ENCODE peak calls at places on chromosome 1, in five cellular contexts. T is activated CD8-positive, alpha-beta memory T cell treated with anti-CD3 and anti-CD28 coated beads, Interleukin-2, amount 50 U/mL, for 4 hours; J is stimulated activated CD4-positive, alpha-beta T cell treated with anti-CD3 and anti-CD28 coated beads, Interleukin-2, amount 100 ng/mL, for 24 hours; F is amygdala; Q is T-helper 2 cell. E is an unnamed sample.

GRCh38 chr1:156658945-156659574 is 17.1 kb downstream of the BCAN start:
- DNase-seq in Q (no peak), J (no peak), F (no peak), T (no peak), E (no peak)

GRCh38 chr1:16073490-16074104 is at the start of gene FAM131C:
- DNase-seq in Q (peak), F (no peak), J (peak), T (peak), E (no peak)

GRCh38 chr1:203202431-203203245 is 16.1 kb upstream of the CHI3L1 start:
- DNase-seq in J (no peak), Q (no peak), T (no peak), F (no peak), E (no peak)

GRCh38 chr1:43034778-43035177 is 76.1 kb upstream of the SLC2A1 start:
- DNase-seq in T (no peak), J (no peak), F (no peak), Q (no peak), E (no peak)

GRCh38 chr1:169451425-169451824 is 24.2 kb upstream of the CCDC181 start:
- DNase-seq in T (no peak), Q (no peak), F (no peak), J (no peak), E (no peak)

GRCh38 chr1:158962983-158963382 is 31.6 kb downstream of the PYHIN1 start:
- DNase-seq in T (no peak), F (no peak), J (no peak), Q (no peak), E (no peak)

GRCh38 chr1:102593276-102593675 is 515.0 kb downstream of the COL11A1 start:
- DNase-seq in T (no peak), Q (no peak), J (no peak), F (no peak), E (no peak)

GRCh38 chr1:58063095-58063494 is 483.4 kb downstream of the OMA1 start:
- DNase-seq in Q (no peak), J (no peak), T (no peak), F (no peak), E (no peak)

GRCh38 chr1:32393136-32393535 is 1.1 kb downstream of the BSDC1 start:
- DNase-seq in Q (no peak), T (no peak), J (no peak), F (no peak), E (no peak)

GRCh38 chr1:97711858-97712257 is 209.0 kb downstream of the DPYD start:
- DNase-seq in Q (no peak), F (no peak), T (no peak), J (no peak), E (no peak)

GRCh38 chr1:42736152-42736551 is 3.9 kb downstream of the CLDN19 start:
- DNase-seq in F (no peak), T (no peak), J (no peak), Q (no peak), E (no peak)

GRCh38 chr1:74772945-74773344 is 40.0 kb downstream of the TYW3 start:
- DNase-seq in T (no peak), F (no peak), Q (no peak), J (no peak), E (no peak)

GRCh38 chr1:208178091-208178529 is 66.1 kb downstream of the PLXNA2 start:
- DNase-seq in J (no peak), F (peak), Q (no peak), T (no peak), E (no peak)

E was measured in iPS DF 19.7.